ENCODE peak calls at places on chromosomes 13 and 19, in seven cellular contexts. One of them, this sample, is unnamed.

GRCh38 chr19:5172859-5173577 is 167.6 kb downstream of the PTPRS start:
- DNase-seq in adrenal gland: peak; percentile 67
- DNase-seq in HTR-8/SVneo: peak; percentile 87
- DNase-seq in NCI-H345: no peak
- DNase-seq in AG10803: peak; percentile 96
- DNase-seq in right atrium auricular region: peak; percentile 77
- DNase-seq in RPMI7951: peak; percentile 99
- DNase-seq in this sample: no peak

GRCh38 chr19:51001495-51001894 is at the start of gene KLK8:
- DNase-seq in HTR-8/SVneo: no peak
- DNase-seq in adrenal gland: no peak
- DNase-seq in NCI-H345: no peak
- DNase-seq in right atrium auricular region: no peak
- DNase-seq in AG10803: no peak
- DNase-seq in RPMI7951: no peak
- DNase-seq in this sample: no peak

GRCh38 chr13:98103942-98104880 is 38.7 kb upstream of the FARP1 start:
- DNase-seq in adrenal gland: no peak
- DNase-seq in HTR-8/SVneo: peak; percentile 31
- DNase-seq in NCI-H345: no peak
- DNase-seq in right atrium auricular region: no peak
- DNase-seq in AG10803: no peak
- DNase-seq in RPMI7951: peak; percentile 20
- DNase-seq in this sample: no peak

GRCh38 chr19:43132696-43133095 is 50.2 kb upstream of the PSG2 start:
- DNase-seq in HTR-8/SVneo: no peak
- DNase-seq in RPMI7951: no peak
- DNase-seq in right atrium auricular region: no peak
- DNase-seq in NCI-H345: no peak
- DNase-seq in AG10803: peak; percentile 53
- DNase-seq in adrenal gland: no peak
- DNase-seq in this sample: no peak

GRCh38 chr19:42961119-42961518 is 24.1 kb upstream of the PSG7 start:
- DNase-seq in NCI-H345: no peak
- DNase-seq in HTR-8/SVneo: no peak
- DNase-seq in adrenal gland: no peak
- DNase-seq in AG10803: no peak
- DNase-seq in right atrium auricular region: no peak
- DNase-seq in RPMI7951: no peak
- DNase-seq in this sample: no peak

GRCh38 chr19:13149628-13150186 is 468 bp downstream of the STX10 start:
- DNase-seq in right atrium auricular region: no peak
- DNase-seq in RPMI7951: peak; percentile 59
- DNase-seq in HTR-8/SVneo: peak; percentile 40
- DNase-seq in AG10803: peak; percentile 34
- DNase-seq in adrenal gland: peak; percentile 81
- DNase-seq in NCI-H345: no peak
- DNase-seq in this sample: no peak

GRCh38 chr19:41871573-41872383 is 5.3 kb upstream of the CD79A start:
- DNase-seq in right atrium auricular region: no peak
- DNase-seq in NCI-H345: no peak
- DNase-seq in RPMI7951: no peak
- DNase-seq in AG10803: no peak
- DNase-seq in adrenal gland: no peak
- DNase-seq in HTR-8/SVneo: no peak
- DNase-seq in this sample: no peak

GRCh38 chr13:59658736-59659330 is 504.9 kb downstream of the DIAPH3 start:
- DNase-seq in adrenal gland: no peak
- DNase-seq in right atrium auricular region: no peak
- DNase-seq in AG10803: no peak
- DNase-seq in RPMI7951: no peak
- DNase-seq in HTR-8/SVneo: no peak
- DNase-seq in NCI-H345: no peak
- DNase-seq in this sample: peak; percentile 47

GRCh38 chr13:64488731-64489130 is 2741.4 kb downstream of the PCDH9 start:
- DNase-seq in AG10803: no peak
- DNase-seq in adrenal gland: no peak
- DNase-seq in right atrium auricular region: no peak
- DNase-seq in RPMI7951: no peak
- DNase-seq in HTR-8/SVneo: no peak
- DNase-seq in NCI-H345: no peak
- DNase-seq in this sample: no peak

GRCh38 chr19:30065680-30066606 is 123.9 kb downstream of the URI1 start:
- DNase-seq in right atrium auricular region: no peak
- DNase-seq in AG10803: no peak
- DNase-seq in NCI-H345: no peak
- DNase-seq in adrenal gland: peak; percentile 25
- DNase-seq in RPMI7951: no peak
- DNase-seq in HTR-8/SVneo: no peak
- DNase-seq in this sample: no peak

GRCh38 chr19:29704562-29705558 is 10.2 kb downstream of the C19orf12 start:
- DNase-seq in adrenal gland: no peak
- DNase-seq in HTR-8/SVneo: no peak
- DNase-seq in NCI-H345: no peak
- DNase-seq in right atrium auricular region: no peak
- DNase-seq in AG10803: no peak
- DNase-seq in RPMI7951: no peak
- DNase-seq in this sample: no peak

GRCh38 chr19:17555929-17556813 is 722 bp downstream of the COLGALT1 start:
- DNase-seq in HTR-8/SVneo: peak; percentile 44
- DNase-seq in NCI-H345: peak; percentile 25
- DNase-seq in RPMI7951: peak; percentile 81
- DNase-seq in right atrium auricular region: peak; percentile 75
- DNase-seq in adrenal gland: peak; percentile 82
- DNase-seq in AG10803: peak; percentile 74
- DNase-seq in this sample: no peak

GRCh38 chr13:23808803-23809202 is 80.4 kb downstream of the MIPEP start:
- DNase-seq in HTR-8/SVneo: no peak
- DNase-seq in AG10803: no peak
- DNase-seq in adrenal gland: no peak
- DNase-seq in RPMI7951: no peak
- DNase-seq in NCI-H345: no peak
- DNase-seq in right atrium auricular region: no peak
- DNase-seq in this sample: no peak

GRCh38 chr13:97113231-97114001 is 108.7 kb upstream of the MBNL2 start:
- DNase-seq in RPMI7951: no peak
- DNase-seq in adrenal gland: peak; percentile 89
- DNase-seq in AG10803: peak; percentile 15
- DNase-seq in right atrium auricular region: no peak
- DNase-seq in HTR-8/SVneo: no peak
- DNase-seq in NCI-H345: peak; percentile 51
- DNase-seq in this sample: no peak

GRCh38 chr13:111131048-111131447 is 15.9 kb downstream of the ARHGEF7 start:
- DNase-seq in AG10803: no peak
- DNase-seq in right atrium auricular region: no peak
- DNase-seq in adrenal gland: no peak
- DNase-seq in NCI-H345: no peak
- DNase-seq in RPMI7951: no peak
- DNase-seq in HTR-8/SVneo: no peak
- DNase-seq in this sample: no peak

GRCh38 chr19:55076321-55076720 is 652 bp downstream of the EPS8L1 start:
- DNase-seq in AG10803: no peak
- DNase-seq in NCI-H345: no peak
- DNase-seq in right atrium auricular region: no peak
- DNase-seq in HTR-8/SVneo: no peak
- DNase-seq in adrenal gland: no peak
- DNase-seq in RPMI7951: no peak
- DNase-seq in this sample: no peak

GRCh38 chr19:7219056-7219455 is 75.2 kb downstream of the INSR start:
- DNase-seq in adrenal gland: no peak
- DNase-seq in right atrium auricular region: no peak
- DNase-seq in HTR-8/SVneo: no peak
- DNase-seq in AG10803: no peak
- DNase-seq in NCI-H345: no peak
- DNase-seq in RPMI7951: no peak
- DNase-seq in this sample: no peak

GRCh38 chr13:26061947-26062346 is 10.1 kb upstream of the SHISA2 start:
- DNase-seq in adrenal gland: no peak
- DNase-seq in HTR-8/SVneo: no peak
- DNase-seq in AG10803: peak; percentile 66
- DNase-seq in right atrium auricular region: no peak
- DNase-seq in RPMI7951: peak; percentile 89
- DNase-seq in NCI-H345: no peak
- DNase-seq in this sample: peak; percentile 42

GRCh38 chr19:7856679-7857663 is 17.2 kb downstream of the PRR36 start:
- DNase-seq in NCI-H345: no peak
- DNase-seq in right atrium auricular region: no peak
- DNase-seq in AG10803: no peak
- DNase-seq in HTR-8/SVneo: no peak
- DNase-seq in RPMI7951: no peak
- DNase-seq in adrenal gland: no peak
- DNase-seq in this sample: no peak

GRCh38 chr19:6800991-6801396 is 28.5 kb downstream of the VAV1 start:
- DNase-seq in RPMI7951: peak; percentile 39
- DNase-seq in AG10803: peak; percentile 82
- DNase-seq in adrenal gland: no peak
- DNase-seq in HTR-8/SVneo: peak; percentile 39
- DNase-seq in NCI-H345: no peak
- DNase-seq in right atrium auricular region: no peak
- DNase-seq in this sample: no peak

GRCh38 chr13:21420706-21421105 is 38.4 kb downstream of the ZDHHC20 start:
- DNase-seq in HTR-8/SVneo: no peak
- DNase-seq in RPMI7951: no peak
- DNase-seq in adrenal gland: no peak
- DNase-seq in right atrium auricular region: no peak
- DNase-seq in AG10803: peak; percentile 12
- DNase-seq in NCI-H345: no peak
- DNase-seq in this sample: no peak

GRCh38 chr13:100254002-100254401 is 165.1 kb downstream of the PCCA start:
- DNase-seq in AG10803: no peak
- DNase-seq in right atrium auricular region: no peak
- DNase-seq in adrenal gland: no peak
- DNase-seq in RPMI7951: no peak
- DNase-seq in NCI-H345: no peak
- DNase-seq in HTR-8/SVneo: no peak
- DNase-seq in this sample: no peak

GRCh38 chr13:98297043-98297442 is 120.0 kb upstream of the RNF113B start:
- DNase-seq in RPMI7951: no peak
- DNase-seq in AG10803: no peak
- DNase-seq in HTR-8/SVneo: no peak
- DNase-seq in right atrium auricular region: no peak
- DNase-seq in NCI-H345: no peak
- DNase-seq in adrenal gland: no peak
- DNase-seq in this sample: no peak

GRCh38 chr13:113110852-113111315 is 5.3 kb downstream of the F7 start:
- DNase-seq in adrenal gland: no peak
- DNase-seq in NCI-H345: no peak
- DNase-seq in right atrium auricular region: no peak
- DNase-seq in AG10803: no peak
- DNase-seq in HTR-8/SVneo: no peak
- DNase-seq in RPMI7951: no peak
- DNase-seq in this sample: no peak

GRCh38 chr19:4115818-4116385 is 8.0 kb downstream of the MAP2K2 start:
- DNase-seq in adrenal gland: no peak
- DNase-seq in NCI-H345: no peak
- DNase-seq in right atrium auricular region: no peak
- DNase-seq in HTR-8/SVneo: no peak
- DNase-seq in AG10803: no peak
- DNase-seq in RPMI7951: no peak
- DNase-seq in this sample: no peak

GRCh38 chr13:57865600-57866294 is 234.2 kb downstream of the PCDH17 start:
- DNase-seq in adrenal gland: no peak
- DNase-seq in AG10803: no peak
- DNase-seq in RPMI7951: no peak
- DNase-seq in NCI-H345: no peak
- DNase-seq in HTR-8/SVneo: no peak
- DNase-seq in right atrium auricular region: no peak
- DNase-seq in this sample: no peak

GRCh38 chr19:31285744-31286143 is 63.5 kb downstream of the TSHZ3 start:
- DNase-seq in AG10803: peak; percentile 65
- DNase-seq in right atrium auricular region: no peak
- DNase-seq in NCI-H345: no peak
- DNase-seq in RPMI7951: peak; percentile 86
- DNase-seq in HTR-8/SVneo: peak; percentile 14
- DNase-seq in adrenal gland: no peak
- DNase-seq in this sample: no peak

GRCh38 chr13:59584902-59585670 is 578.6 kb downstream of the DIAPH3 start:
- DNase-seq in AG10803: no peak
- DNase-seq in right atrium auricular region: no peak
- DNase-seq in RPMI7951: no peak
- DNase-seq in adrenal gland: no peak
- DNase-seq in HTR-8/SVneo: no peak
- DNase-seq in NCI-H345: no peak
- DNase-seq in this sample: no peak

GRCh38 chr13:41284512-41285288 is 21.3 kb upstream of the MTRF1 start:
- DNase-seq in right atrium auricular region: no peak
- DNase-seq in adrenal gland: no peak
- DNase-seq in NCI-H345: no peak
- DNase-seq in HTR-8/SVneo: peak; percentile 27
- DNase-seq in AG10803: peak; percentile 85
- DNase-seq in RPMI7951: peak; percentile 54
- DNase-seq in this sample: no peak

GRCh38 chr19:40284501-40285352 is at the start of gene AKT2:
- DNase-seq in right atrium auricular region: peak; percentile 66
- DNase-seq in adrenal gland: no peak
- DNase-seq in HTR-8/SVneo: peak; percentile 55
- DNase-seq in AG10803: peak; percentile 38
- DNase-seq in RPMI7951: peak; percentile 61
- DNase-seq in NCI-H345: peak; percentile 93
- DNase-seq in this sample: no peak

GRCh38 chr13:79781829-79782540 is 301.0 kb downstream of the NDFIP2 start:
- DNase-seq in RPMI7951: no peak
- DNase-seq in NCI-H345: no peak
- DNase-seq in AG10803: no peak
- DNase-seq in HTR-8/SVneo: no peak
- DNase-seq in adrenal gland: no peak
- DNase-seq in right atrium auricular region: no peak
- DNase-seq in this sample: no peak

GRCh38 chr19:4373601-4374441 is 26.5 kb downstream of the SH3GL1 start:
- DNase-seq in RPMI7951: peak; percentile 94
- DNase-seq in HTR-8/SVneo: no peak
- DNase-seq in right atrium auricular region: peak; percentile 87
- DNase-seq in NCI-H345: no peak
- DNase-seq in adrenal gland: peak; percentile 81
- DNase-seq in AG10803: peak; percentile 78
- DNase-seq in this sample: no peak

GRCh38 chr13:51178456-51179074 is 43.6 kb upstream of the FAM124A start:
- DNase-seq in HTR-8/SVneo: no peak
- DNase-seq in AG10803: no peak
- DNase-seq in RPMI7951: no peak
- DNase-seq in right atrium auricular region: no peak
- DNase-seq in NCI-H345: no peak
- DNase-seq in adrenal gland: no peak
- DNase-seq in this sample: peak; percentile 68

GRCh38 chr13:50334944-50335343 is 319.7 kb downstream of the KCNRG start:
- DNase-seq in adrenal gland: no peak
- DNase-seq in NCI-H345: no peak
- DNase-seq in RPMI7951: no peak
- DNase-seq in HTR-8/SVneo: no peak
- DNase-seq in AG10803: no peak
- DNase-seq in right atrium auricular region: no peak
- DNase-seq in this sample: no peak

This sample was measured in esophagus muscularis mucosa.